ENCODE peak calls at places on chromosomes 13 and 19, in four cellular contexts. O, V, C and R are unnamed samples.

GRCh38 chr13:78100481-78100880 is 181.8 kb upstream of the EDNRB start:
- DNase-seq in O (no peak), V (no peak), C (no peak), R (no peak)

GRCh38 chr13:99228737-99229691 is 28.4 kb downstream of the UBAC2 start:
- DNase-seq in O (no peak), V (no peak), C (no peak), R (no peak)

GRCh38 chr19:48842744-48843162 is 6.5 kb upstream of the HSD17B14 start:
- DNase-seq in O (no peak), V (peak; percentile 93), C (no peak), R (no peak)

GRCh38 chr13:110702591-110703526 is 3.1 kb downstream of the CARS2 start:
- DNase-seq in O (no peak), V (no peak), C (no peak), R (no peak)

GRCh38 chr13:109671919-109672318 is 114.5 kb downstream of the IRS2 start:
- DNase-seq in O (no peak), V (no peak), C (no peak), R (no peak)

GRCh38 chr19:28644261-28644660 is 568.7 kb downstream of the UQCRFS1 start:
- DNase-seq in O (no peak), V (no peak), C (no peak), R (no peak)

GRCh38 chr13:51523082-51523518 is 61.2 kb upstream of the WDFY2 start:
- DNase-seq in O (no peak), V (no peak), C (peak; percentile 51), R (no peak)

GRCh38 chr13:33261426-33262068 is 24.0 kb downstream of the STARD13 start:
- DNase-seq in O (no peak), V (no peak), C (no peak), R (no peak)

GRCh38 chr19:43687660-43687997 is 17.7 kb upstream of the PLAUR start:
- DNase-seq in O (no peak), V (no peak), C (no peak), R (no peak)

GRCh38 chr19:15640294-15640903 is at the start of gene CYP4F3:
- DNase-seq in O (peak; percentile 89), V (no peak), C (peak; percentile 85), R (peak; percentile 86)

GRCh38 chr13:27449936-27450828 is at the start of gene MTIF3:
- DNase-seq in O (peak; percentile 97), V (peak; percentile 99), C (peak; percentile 97), R (peak; percentile 95)
- TF ChIP-seq CTCF in O (no peak), V (no peak), C (peak; percentile 4), R (no peak)

DNA sequence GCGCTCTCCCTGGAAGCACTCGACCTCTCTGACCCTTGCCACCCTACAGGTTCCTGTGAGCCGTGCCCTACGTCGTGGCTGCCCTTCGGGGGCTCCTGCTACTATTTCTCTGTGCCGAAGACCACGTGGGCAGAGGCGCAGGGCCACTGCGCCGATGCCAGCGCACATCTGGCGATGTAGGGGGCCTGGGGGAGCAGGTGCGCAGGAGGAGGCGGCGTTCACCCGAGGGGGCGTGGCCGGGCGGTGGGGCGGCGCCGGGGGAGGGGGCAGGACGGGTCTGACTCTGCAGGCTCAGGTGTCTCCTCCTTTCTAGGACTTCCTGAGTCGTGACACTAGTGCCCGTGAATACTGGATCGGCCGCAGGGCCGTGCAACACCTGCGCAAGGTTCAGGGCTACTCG is 26.4 kb downstream of the CLEC4M start:
- DNase-seq in O (no peak), V (peak; percentile 79), C (no peak), R (no peak)
- H3K4me3 ChIP-seq in O (no peak overlapping the region), V (peak overlapping the region; percentile 75), C (peak overlapping the region; percentile 29), R (no peak overlapping the region)

GRCh38 chr19:13016628-13017305 is 21.5 kb downstream of the NFIX start:
- DNase-seq in O (peak; percentile 23), V (peak; percentile 48), C (no peak), R (no peak)
- H3K27me3 ChIP-seq in O (peaks cover 37% of the 10 kb centered on the region), V (peaks cover 98% of the 10 kb centered on the region), C (peaks cover 19% of the 10 kb centered on the region), R (no peaks in the 10 kb centered on the region)

DNA sequence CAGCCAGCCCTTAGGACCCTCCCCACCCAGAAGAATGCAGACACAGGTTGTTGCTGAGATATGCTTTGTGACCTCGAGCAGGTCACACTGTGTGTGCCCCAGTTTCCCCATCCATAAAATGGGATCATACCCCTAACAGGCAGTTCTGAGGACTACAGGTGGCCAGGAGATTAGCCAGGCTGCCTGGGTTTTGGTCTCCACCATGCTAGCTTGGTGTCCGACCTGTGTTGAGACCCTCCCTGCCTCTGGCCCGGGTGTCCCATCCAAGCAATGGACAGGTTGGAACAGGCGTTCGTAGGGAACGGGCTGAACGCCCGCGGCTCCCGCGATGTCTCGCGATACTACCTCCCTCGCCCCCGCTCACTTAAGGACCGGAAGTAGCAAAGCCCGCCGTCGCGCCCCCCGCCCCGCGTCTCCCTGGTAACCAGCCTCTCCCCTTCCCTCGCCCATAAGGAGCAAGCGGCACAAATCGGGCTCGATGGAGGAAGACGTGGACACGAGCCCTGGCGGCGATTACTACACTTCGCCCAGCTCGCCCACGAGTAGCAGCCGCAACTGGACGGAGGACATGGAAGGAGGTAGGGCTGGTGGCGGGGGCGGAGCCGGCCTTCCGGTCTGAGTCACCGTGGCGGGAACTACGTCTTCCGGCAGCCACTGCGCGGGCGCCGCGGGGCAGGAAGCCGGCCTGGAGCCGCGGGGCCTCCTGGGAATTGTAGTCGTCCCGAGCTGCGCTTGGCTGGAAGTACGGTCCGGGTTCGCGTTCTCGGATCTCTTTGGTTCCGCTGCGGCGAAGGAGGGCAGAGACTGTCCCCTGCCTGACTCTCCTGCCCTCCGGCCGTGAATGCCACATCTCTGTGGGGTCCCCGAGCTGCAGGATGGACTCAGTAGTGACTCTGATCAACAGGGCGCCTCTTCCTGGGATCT is 45.4 kb downstream of the SMIM24 start:
- DNase-seq in O (peak; percentile 99), V (peak; percentile 98), C (peak; percentile 95), R (peak; percentile 94)
- TF ChIP-seq CTCF in O (no peak), V (no peak), C (peak; percentile 19), R (no peak)

DNA sequence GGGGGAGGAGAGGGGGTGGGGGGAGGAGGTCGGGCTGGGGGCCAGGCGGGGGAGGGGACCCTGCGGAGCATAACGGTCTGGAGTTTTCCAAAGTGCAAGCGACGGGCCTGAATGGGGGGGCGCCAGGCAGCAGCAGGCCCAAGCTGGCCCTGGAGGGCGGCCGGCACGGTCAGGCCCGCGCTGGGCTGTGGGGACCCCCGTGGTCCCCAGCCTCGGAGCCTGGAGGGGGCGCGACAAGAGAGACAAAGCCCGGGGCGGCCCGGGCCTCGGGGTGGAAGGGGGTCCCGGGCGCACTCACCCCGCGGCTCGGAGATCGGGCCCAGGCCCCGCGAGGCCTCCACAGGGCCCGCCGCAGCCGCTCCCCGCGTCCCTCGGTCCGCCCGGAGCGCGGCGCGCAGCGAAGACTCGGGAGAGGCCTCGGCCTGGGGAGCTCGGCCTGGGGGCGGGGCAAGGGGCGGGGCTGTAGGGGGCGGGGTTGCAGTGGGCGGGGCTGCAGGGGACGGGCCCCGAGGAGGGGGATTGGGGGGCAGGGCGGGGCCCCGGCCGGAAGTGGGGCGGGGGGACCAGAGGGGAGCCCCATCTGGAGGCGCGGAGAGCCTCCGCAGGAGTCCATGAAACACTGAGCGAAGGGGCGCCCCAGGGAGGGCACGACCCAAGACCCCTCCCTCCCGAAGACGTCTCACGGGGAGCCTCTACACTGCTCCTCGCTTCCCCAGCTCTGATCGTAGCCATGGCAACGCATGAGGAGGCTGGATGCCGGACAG is 47.6 kb downstream of the PTPRS start:
- DNase-seq in O (peak; percentile 81), V (peak; percentile 88), C (peak; percentile 41), R (no peak)
- H3K4me3 ChIP-seq in O (peak overlapping the region; percentile 55), V (peak overlapping the region; percentile 93), C (peak overlapping the region; percentile 72), R (peak overlapping the region; percentile 66)

GRCh38 chr13:20130012-20130411 is 30.8 kb downstream of the GJA3 start:
- DNase-seq in O (no peak), V (no peak), C (no peak), R (no peak)
- H3K27me3 ChIP-seq in O (peaks cover 73% of the 10 kb centered on the region), V (peaks cover 38% of the 10 kb centered on the region), C (peaks cover 15% of the 10 kb centered on the region), R (peaks cover 6% of the 10 kb centered on the region)

GRCh38 chr19:55210120-55210493 is 806 bp upstream of the PTPRH start:
- DNase-seq in O (no peak), V (no peak), C (no peak), R (no peak)

GRCh38 chr19:55208880-55209429 is 346 bp downstream of the PTPRH start:
- DNase-seq in O (no peak), V (no peak), C (no peak), R (no peak)

GRCh38 chr19:55213547-55213946 is 4.2 kb upstream of the PTPRH start:
- DNase-seq in O (no peak), V (no peak), C (no peak), R (no peak)

GRCh38 chr19:55209430-55210119 is at the start of gene PTPRH:
- DNase-seq in O (no peak), V (no peak), C (no peak), R (no peak)

GRCh38 chr19:55212447-55212846 is 3.1 kb upstream of the PTPRH start:
- DNase-seq in O (no peak), V (peak; percentile 44), C (peak; percentile 36), R (no peak)
- TF ChIP-seq CTCF in O (no peak), V (peak; percentile 51), C (no peak), R (no peak)

DNA sequence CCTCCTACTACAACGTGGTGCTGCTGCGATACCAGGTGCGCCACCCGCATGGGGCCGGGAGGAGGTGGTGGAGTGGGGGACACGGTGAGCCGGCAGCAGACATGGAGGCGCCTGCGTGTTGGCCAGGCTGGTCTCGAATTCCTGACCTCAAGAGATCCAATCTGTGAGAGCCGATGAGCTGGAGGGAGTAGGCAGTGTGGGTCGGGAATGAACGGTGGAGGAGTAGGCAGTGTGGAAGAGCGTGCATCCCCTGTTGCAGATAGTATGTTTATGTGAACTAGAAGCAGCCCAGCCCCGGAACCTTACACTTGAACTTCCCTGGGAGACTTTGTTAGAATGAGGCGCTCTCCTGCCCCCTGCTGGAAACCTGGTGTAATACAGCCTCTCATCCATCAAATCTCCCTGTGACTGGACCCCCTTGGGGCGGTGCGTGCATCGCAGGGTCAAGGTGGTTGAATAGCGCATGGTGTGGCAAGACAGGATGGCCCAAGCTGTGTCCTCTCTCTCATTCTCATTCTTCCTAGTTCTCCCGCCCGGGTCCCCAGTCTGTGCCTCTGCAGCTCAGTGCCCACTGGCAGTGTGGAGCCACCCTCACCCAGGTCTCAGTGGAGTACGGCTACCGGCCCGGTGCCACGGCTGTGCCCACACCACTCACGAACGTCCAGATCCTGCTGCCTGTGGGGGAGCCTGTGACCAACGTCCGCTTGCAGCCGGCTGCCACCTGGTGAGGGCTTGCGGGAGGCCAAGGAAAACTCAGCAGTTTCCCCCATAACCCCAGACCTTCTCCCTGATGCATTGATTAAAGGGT is 10.5 kb upstream of the B3GNT3 start:
- DNase-seq in O (no peak), V (peak; percentile 94), C (peak; percentile 62), R (no peak)
- H3K4me3 ChIP-seq in O (no peak overlapping the region), V (no peak overlapping the region), C (no peak overlapping the region), R (no peak overlapping the region)

DNA sequence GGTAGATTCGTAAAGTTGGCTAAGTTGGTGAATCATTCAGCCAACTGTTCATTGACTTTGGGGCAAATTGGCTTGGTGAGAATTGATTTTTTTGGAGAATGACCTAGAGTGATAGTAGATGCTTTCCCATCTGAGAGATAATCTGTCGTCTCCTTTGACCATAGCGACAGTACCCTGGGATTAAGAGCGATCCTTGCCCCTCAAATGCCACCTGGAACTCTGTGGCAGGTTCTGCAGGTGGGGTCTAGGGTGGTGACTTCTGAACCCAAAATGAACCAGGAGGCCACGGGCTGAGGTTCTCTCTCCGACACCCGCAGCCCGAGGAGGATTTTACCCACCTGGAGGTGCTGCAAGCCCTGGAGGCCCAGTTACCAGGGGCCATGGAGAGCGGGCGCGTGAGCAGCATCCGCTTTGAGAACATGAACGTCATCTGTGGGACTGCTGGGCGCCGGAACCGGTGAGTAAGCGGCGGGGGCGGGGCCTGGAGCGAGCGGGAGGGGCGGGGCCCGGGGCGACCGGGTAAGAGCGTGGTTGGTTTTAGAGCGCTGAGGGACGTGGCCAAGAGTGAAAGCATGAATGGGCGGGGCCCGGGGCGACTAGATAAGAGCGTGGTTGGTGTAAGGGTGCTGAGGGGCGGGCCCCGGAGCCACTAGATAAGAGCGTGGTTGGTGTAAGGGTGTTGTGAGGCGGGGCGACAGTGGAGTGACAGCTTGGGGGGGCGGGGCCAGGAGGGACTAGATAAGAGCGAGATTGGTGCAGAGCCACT is 8.6 kb downstream of the C19orf81 start:
- DNase-seq in O (peak; percentile 91), V (peak; percentile 100), C (peak; percentile 95), R (peak; percentile 98)
- H3K27me3 ChIP-seq in O (peaks cover 97% of the 10 kb centered on the region), V (no peaks in the 10 kb centered on the region), C (peaks cover 26% of the 10 kb centered on the region), R (peaks cover 22% of the 10 kb centered on the region)